ENCODE peak calls at places on chromosomes 3 and 15, in five cellular contexts. B is HuH-7, L is NCI-H1105 treated with DMSO at 0.1 percent for 48 hours, M is NCI-H69, N is heart left ventricle. A is an unnamed sample.

GRCh38 chr15:36407647-36408046 is 171.8 kb upstream of the CDIN1 start:
- DNase-seq in L (peak; percentile 33), M (peak; percentile 98), B (no peak), N (no peak), A (peak; percentile 81)

GRCh38 chr15:47477253-47477652 is 240.1 kb upstream of the SEMA6D start:
- DNase-seq in M (peak; percentile 44), L (peak; percentile 93), B (no peak), N (no peak), A (no peak)

GRCh38 chr3:34808287-34808686 is 831.0 kb upstream of the ARPP21 start:
- DNase-seq in N (no peak), L (no peak), M (no peak), B (no peak), A (no peak)

GRCh38 chr15:90097475-90097874 is 4.8 kb downstream of the IDH2 start:
- DNase-seq in L (no peak), M (no peak), N (no peak), B (no peak), A (no peak)

GRCh38 chr3:70090322-70090913 is 90.9 kb downstream of the SAMMSON start:
- DNase-seq in B (peak; percentile 1), M (no peak), N (no peak), L (peak; percentile 5), A (no peak)

GRCh38 chr3:109336272-109336957 is 931 bp downstream of the DPPA4 start:
- DNase-seq in M (no peak), L (no peak), N (peak; percentile 35), B (no peak), A (peak; percentile 23)

GRCh38 chr15:74317820-74318375 is 49.5 kb downstream of the CYP11A1 start:
- DNase-seq in L (peak; percentile 63), N (peak; percentile 93), M (peak; percentile 92), B (no peak), A (peak; percentile 95)

GRCh38 chr3:156449712-156450574 is 105.0 kb downstream of the SSR3 start:
- DNase-seq in N (no peak), M (peak; percentile 53), L (peak; percentile 59), B (peak; percentile 10), A (peak; percentile 26)

GRCh38 chr3:12227833-12228232 is 61.0 kb upstream of the PPARG start:
- DNase-seq in B (no peak), L (no peak), M (no peak), N (no peak), A (peak; percentile 70)

GRCh38 chr3:106172780-106173179 is 304.0 kb upstream of the CBLB start:
- DNase-seq in N (no peak), L (no peak), B (no peak), M (no peak), A (no peak)

GRCh38 chr3:53030864-53031445 is 14.9 kb downstream of the SFMBT1 start:
- DNase-seq in M (peak; percentile 8), N (no peak), B (no peak), L (no peak), A (no peak)

GRCh38 chr15:91484141-91484540 is 369.4 kb upstream of the SLCO3A1 start:
- DNase-seq in L (no peak), B (no peak), M (no peak), N (no peak), A (no peak)

GRCh38 chr3:52408466-52408865 is 36.4 kb downstream of the SEMA3G start:
- DNase-seq in M (no peak), N (peak; percentile 18), L (no peak), B (no peak), A (no peak)

GRCh38 chr15:51969728-51970127 is 1.9 kb downstream of the LEO1 start:
- DNase-seq in B (no peak), N (no peak), M (no peak), L (no peak), A (peak; percentile 28)

GRCh38 chr15:35481992-35482391 is 64.0 kb downstream of the DPH6 start:
- DNase-seq in M (peak; percentile 91), L (no peak), B (no peak), N (no peak), A (peak; percentile 86)

GRCh38 chr3:56467108-56467507 is 1.2 kb downstream of the ERC2 start:
- DNase-seq in L (peak; percentile 89), N (peak; percentile 76), B (peak; percentile 70), M (peak; percentile 93), A (peak; percentile 93)

GRCh38 chr15:89075846-89076245 is 12.4 kb upstream of the ABHD2 start:
- DNase-seq in N (no peak), M (no peak), B (no peak), L (no peak), A (no peak)

GRCh38 chr3:189340680-189341460 is 169.1 kb downstream of the TPRG1 start:
- DNase-seq in N (no peak), L (no peak), M (peak; percentile 69), B (no peak), A (peak; percentile 37)

GRCh38 chr3:124620600-124621063 is 109.6 kb upstream of the UMPS start:
- DNase-seq in L (no peak), N (peak; percentile 67), M (no peak), B (peak; percentile 71), A (peak; percentile 69)

GRCh38 chr3:89179355-89179997 is 72.1 kb downstream of the EPHA3 start:
- DNase-seq in L (peak; percentile 47), N (no peak), M (no peak), B (no peak), A (peak; percentile 1)

GRCh38 chr3:107124885-107125284 is 252.4 kb upstream of the CCDC54 start:
- DNase-seq in L (no peak), M (no peak), B (no peak), N (peak; percentile 64), A (peak; percentile 54)

GRCh38 chr15:86855307-86855706 is 775.6 kb downstream of the AGBL1 start:
- DNase-seq in M (no peak), N (no peak), L (no peak), B (no peak), A (no peak)

GRCh38 chr3:146277953-146278631 is 27.2 kb upstream of the PLSCR4 start:
- DNase-seq in B (no peak), L (no peak), N (peak; percentile 31), M (no peak), A (no peak)

GRCh38 chr15:58865420-58865880 is 68.0 kb downstream of the SLTM start:
- DNase-seq in B (peak; percentile 70), L (no peak), N (no peak), M (peak; percentile 38), A (no peak)